ENCODE peak calls at places on chromosome 16, in ten cellular contexts. J, U, S, X, G, F, I, A, Q and D are unnamed samples.

GRCh38 chr16:67650023-67650422 is 5.1 kb downstream of the CARMIL2 start:
- DNase-seq in J (no peak), U (no peak), S (no peak), X (no peak), G (no peak), F (no peak), I (no peak), A (no peak), Q (no peak), D (no peak)

GRCh38 chr16:78882751-78883150 is 717.8 kb downstream of the MAF start:
- DNase-seq in J (no peak), U (no peak), S (no peak), X (no peak), G (no peak), F (no peak), I (no peak), A (no peak), Q (no peak), D (no peak)

GRCh38 chr16:58639230-58639629 is 9.6 kb upstream of the CNOT1 start:
- DNase-seq in J (no peak), U (no peak), S (no peak), X (no peak), G (no peak), F (no peak), I (no peak), A (no peak), Q (no peak), D (no peak)

GRCh38 chr16:15948532-15949209 is 745 bp upstream of the ABCC1 start:
- DNase-seq in J (no peak), U (no peak), S (peak), X (no peak), G (no peak), F (no peak), I (no peak), A (no peak), Q (no peak), D (no peak)

GRCh38 chr16:2761886-2762583 is 9.6 kb downstream of the SRRM2 start:
- DNase-seq in J (no peak), U (no peak), S (no peak), X (no peak), G (no peak), F (no peak), I (no peak), A (no peak), Q (no peak), D (no peak)

GRCh38 chr16:70570967-70571570 is 47.5 kb downstream of the SF3B3 start:
- DNase-seq in J (no peak), U (no peak), S (no peak), X (no peak), G (peak), F (no peak), I (no peak), A (no peak), Q (no peak), D (no peak)

GRCh38 chr16:4865231-4865860 is 18.1 kb downstream of the UBN1 start:
- DNase-seq in J (no peak), U (no peak), S (no peak), X (no peak), G (no peak), F (no peak), I (no peak), A (peak), Q (no peak), D (no peak)

GRCh38 chr16:23408242-23409201 is 44.5 kb downstream of the COG7 start:
- DNase-seq in J (no peak), U (peak), S (peak), X (peak), G (no peak), F (peak), I (no peak), A (no peak), Q (no peak), D (no peak)

GRCh38 chr16:68251812-68252211 is 6.6 kb downstream of the PLA2G15 start:
- DNase-seq in J (no peak), U (no peak), S (no peak), X (no peak), G (no peak), F (no peak), I (no peak), A (no peak), Q (no peak), D (no peak)

GRCh38 chr16:50469121-50469743 is 79.0 kb upstream of the NKD1 start:
- DNase-seq in J (no peak), U (no peak), S (no peak), X (no peak), G (no peak), F (no peak), I (no peak), A (no peak), Q (no peak), D (no peak)

GRCh38 chr16:83552193-83552592 is 255.6 kb upstream of the HSBP1 start:
- DNase-seq in J (no peak), U (no peak), S (no peak), X (peak), G (no peak), F (no peak), I (no peak), A (no peak), Q (no peak), D (no peak)

GRCh38 chr16:88003316-88003715 is 52.1 kb downstream of the BANP start:
- DNase-seq in J (no peak), U (no peak), S (no peak), X (no peak), G (no peak), F (no peak), I (peak), A (no peak), Q (no peak), D (no peak)

GRCh38 chr16:17171250-17172143 is 299.3 kb downstream of the XYLT1 start:
- DNase-seq in J (no peak), U (no peak), S (no peak), X (no peak), G (no peak), F (no peak), I (peak), A (peak), Q (no peak), D (no peak)

GRCh38 chr16:82987767-82988166 is 361.0 kb downstream of the CDH13 start:
- DNase-seq in J (no peak), U (no peak), S (no peak), X (peak), G (no peak), F (no peak), I (no peak), A (no peak), Q (no peak), D (no peak)

GRCh38 chr16:13823501-13823900 is 96.5 kb upstream of the ERCC4 start:
- DNase-seq in J (no peak), U (no peak), S (no peak), X (no peak), G (no peak), F (no peak), I (no peak), A (no peak), Q (no peak), D (no peak)

GRCh38 chr16:83946781-83947566 is 6.1 kb upstream of the OSGIN1 start:
- DNase-seq in J (no peak), U (no peak), S (no peak), X (no peak), G (no peak), F (peak), I (no peak), A (peak), Q (no peak), D (no peak)

GRCh38 chr16:50627419-50627818 is 53.7 kb downstream of the SNX20 start:
- DNase-seq in J (no peak), U (peak), S (peak), X (no peak), G (no peak), F (peak), I (peak), A (no peak), Q (peak), D (peak)

GRCh38 chr16:67336646-67337045 is 10.0 kb downstream of the LRRC36 start:
- DNase-seq in J (no peak), U (no peak), S (no peak), X (no peak), G (no peak), F (no peak), I (no peak), A (no peak), Q (no peak), D (no peak)

GRCh38 chr16:67782567-67783352 is 23.6 kb downstream of the RANBP10 start:
- DNase-seq in J (no peak), U (no peak), S (no peak), X (no peak), G (no peak), F (no peak), I (no peak), A (no peak), Q (no peak), D (no peak)

GRCh38 chr16:66131156-66131807 is 235.2 kb upstream of the CDH5 start:
- DNase-seq in J (no peak), U (no peak), S (no peak), X (peak), G (no peak), F (no peak), I (no peak), A (no peak), Q (no peak), D (no peak)

GRCh38 chr16:66014221-66014620 is 352.3 kb upstream of the CDH5 start:
- DNase-seq in J (no peak), U (no peak), S (no peak), X (no peak), G (no peak), F (no peak), I (no peak), A (no peak), Q (no peak), D (no peak)

GRCh38 chr16:79372504-79373184 is 227.9 kb downstream of the MAF start:
- DNase-seq in J (peak), U (peak), S (no peak), X (no peak), G (no peak), F (no peak), I (no peak), A (no peak), Q (peak), D (peak)

GRCh38 chr16:54928421-54929089 is 2.1 kb upstream of the IRX5 start:
- DNase-seq in J (peak), U (no peak), S (no peak), X (no peak), G (peak), F (peak), I (peak), A (peak), Q (peak), D (peak)

GRCh38 chr16:17475104-17475503 is 4.3 kb upstream of the XYLT1 start:
- DNase-seq in J (no peak), U (no peak), S (no peak), X (no peak), G (no peak), F (no peak), I (no peak), A (no peak), Q (no peak), D (no peak)

GRCh38 chr16:87812200-87812656 is 46.4 kb upstream of the KLHDC4 start:
- DNase-seq in J (no peak), U (no peak), S (no peak), X (no peak), G (no peak), F (no peak), I (no peak), A (no peak), Q (no peak), D (no peak)

GRCh38 chr16:82754716-82755513 is 128.1 kb downstream of the CDH13 start:
- DNase-seq in J (no peak), U (no peak), S (no peak), X (no peak), G (no peak), F (no peak), I (no peak), A (no peak), Q (no peak), D (no peak)

GRCh38 chr16:50547340-50547865 is 793 bp upstream of the NKD1 start:
- DNase-seq in J (peak), U (no peak), S (peak), X (no peak), G (peak), F (peak), I (peak), A (peak), Q (peak), D (peak)

GRCh38 chr16:10922328-10923145 is 19.7 kb downstream of the DEXI start:
- DNase-seq in J (no peak), U (peak), S (no peak), X (peak), G (peak), F (no peak), I (no peak), A (peak), Q (no peak), D (peak)

GRCh38 chr16:10926094-10926493 is 16.2 kb downstream of the DEXI start:
- DNase-seq in J (no peak), U (no peak), S (no peak), X (no peak), G (no peak), F (no peak), I (no peak), A (no peak), Q (no peak), D (no peak)

GRCh38 chr16:10923146-10923649 is 19.1 kb downstream of the DEXI start:
- DNase-seq in J (no peak), U (no peak), S (no peak), X (no peak), G (no peak), F (no peak), I (no peak), A (no peak), Q (no peak), D (no peak)

GRCh38 chr16:10921536-10922327 is 20.5 kb downstream of the DEXI start:
- DNase-seq in J (no peak), U (peak), S (no peak), X (no peak), G (no peak), F (no peak), I (no peak), A (no peak), Q (no peak), D (no peak)

GRCh38 chr16:10923650-10924214 is 18.5 kb downstream of the DEXI start:
- DNase-seq in J (no peak), U (no peak), S (peak), X (no peak), G (no peak), F (no peak), I (peak), A (peak), Q (no peak), D (peak)
- H3K27ac ChIP-seq in J (no peak), U (no peak), S (peak), X (no peak), G (peak), F (no peak), I (peak), A (peak), Q (no peak), D (no peak)

GRCh38 chr16:1615761-1616160 is 3.6 kb downstream of the CRAMP1 start:
- DNase-seq in J (no peak), U (no peak), S (no peak), X (peak), G (no peak), F (no peak), I (no peak), A (no peak), Q (no peak), D (no peak)

GRCh38 chr16:1612320-1613111 is at the start of gene CRAMP1:
- DNase-seq in J (peak), U (no peak), S (peak), X (no peak), G (no peak), F (no peak), I (no peak), A (no peak), Q (no peak), D (no peak)

GRCh38 chr16:1613240-1613639 is 1.1 kb downstream of the CRAMP1 start:
- DNase-seq in J (no peak), U (no peak), S (no peak), X (no peak), G (no peak), F (no peak), I (no peak), A (no peak), Q (no peak), D (no peak)

GRCh38 chr16:1613728-1614225 is 1.6 kb downstream of the CRAMP1 start:
- DNase-seq in J (no peak), U (no peak), S (peak), X (no peak), G (no peak), F (peak), I (peak), A (no peak), Q (peak), D (no peak)

DNA sequence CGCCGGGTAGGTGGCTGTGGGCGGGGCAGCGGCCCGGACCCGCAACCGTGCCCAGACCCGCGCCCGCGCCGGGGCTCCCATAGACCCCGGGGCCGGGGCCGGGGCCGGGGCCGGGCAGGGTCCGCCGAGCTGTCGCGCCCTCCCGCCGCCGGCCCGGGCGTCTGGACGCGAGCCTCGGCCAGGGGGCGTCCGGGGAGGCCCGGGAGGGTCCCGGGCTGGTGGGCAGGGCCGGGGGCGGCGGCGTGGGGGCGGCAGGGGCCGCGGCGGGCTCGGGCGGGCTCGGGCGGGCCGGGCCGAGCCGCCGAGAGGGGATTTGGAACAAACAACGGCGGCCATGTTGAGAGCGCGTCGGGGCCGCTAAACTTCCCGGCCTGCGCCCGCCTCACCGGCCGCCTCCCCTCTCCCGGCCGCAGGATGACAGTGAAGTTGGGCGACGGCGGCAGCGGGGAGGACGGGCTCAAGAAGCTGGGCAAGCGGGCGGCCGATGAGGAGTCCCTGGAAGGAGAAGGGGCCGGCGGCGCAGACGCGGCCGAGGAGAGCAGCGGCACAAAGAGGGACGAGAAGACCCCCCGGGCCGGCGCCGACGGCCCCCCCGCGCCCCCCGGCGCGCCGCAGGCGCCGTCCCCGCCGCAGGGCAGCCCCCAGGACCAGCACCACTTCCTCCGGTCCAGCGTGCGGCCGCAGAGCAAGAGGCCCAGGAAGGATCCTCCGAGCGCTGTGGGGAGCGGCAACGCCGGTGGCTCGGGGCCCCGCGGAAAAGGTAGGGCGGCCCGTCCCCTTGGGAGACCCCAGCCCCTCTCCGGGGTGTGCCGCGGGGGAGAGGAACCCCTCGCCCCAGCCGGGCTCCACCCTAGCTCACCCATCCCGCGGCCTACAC is 2.3 kb downstream of the CRAMP1 start:
- DNase-seq in J (peak), U (no peak), S (peak), X (peak), G (no peak), F (peak), I (peak), A (no peak), Q (peak), D (peak)
- TF ChIP-seq POLR2A in J (no peak), U (no peak), S (no peak), X (no peak), G (no peak), F (no peak), I (no peak), A (no peak), Q (no peak), D (no peak)

DNA sequence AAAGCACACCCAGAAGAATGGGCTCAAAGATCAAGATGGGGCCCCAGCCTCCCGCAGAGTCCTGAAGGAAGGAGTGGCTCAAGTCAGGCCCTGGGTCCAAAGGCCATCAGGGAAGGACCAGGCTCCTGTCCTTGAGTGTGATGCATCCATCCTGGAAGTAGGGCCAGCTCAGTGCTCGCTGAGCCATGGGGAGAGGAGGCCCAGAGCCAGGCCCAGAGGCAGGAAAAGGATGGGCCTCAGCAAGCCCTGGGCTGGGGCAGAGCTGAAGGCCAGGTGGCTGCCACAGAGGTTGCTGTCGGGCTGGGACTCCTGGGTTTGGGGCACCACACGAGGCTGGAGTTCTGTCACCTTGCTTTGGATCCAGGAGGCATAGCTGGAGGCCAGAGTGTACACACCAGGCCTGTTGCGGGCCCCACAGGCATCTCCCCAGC is 3.7 kb downstream of the PRSS8 start:
- DNase-seq in J (no peak), U (no peak), S (peak), X (no peak), G (no peak), F (no peak), I (peak), A (no peak), Q (no peak), D (no peak)
- H3K27ac ChIP-seq in J (no peak), U (peak), S (peak), X (no peak), G (peak), F (peak), I (peak), A (no peak), Q (no peak), D (no peak)

GRCh38 chr16:75251280-75252048 is at the start of gene BCAR1:
- DNase-seq in J (peak), U (peak), S (peak), X (peak), G (peak), F (peak), I (peak), A (peak), Q (peak), D (peak)
- TF ChIP-seq POLR2A in J (peak), U (peak), S (no peak), X (peak), G (no peak), F (peak), I (no peak), A (peak), Q (peak), D (peak)

GRCh38 chr16:19418200-19418599 is 517 bp downstream of the TMC5 start:
- DNase-seq in J (no peak), U (no peak), S (no peak), X (no peak), G (no peak), F (no peak), I (no peak), A (no peak), Q (no peak), D (no peak)
- H3K27ac ChIP-seq in J (no peak), U (peak), S (peak), X (no peak), G (peak), F (peak), I (peak), A (no peak), Q (no peak), D (no peak)

GRCh38 chr16:85306071-85306792 is 194.0 kb upstream of the CIBAR2 start:
- DNase-seq in J (no peak), U (peak), S (peak), X (peak), G (peak), F (peak), I (peak), A (peak), Q (peak), D (peak)
- TF ChIP-seq POLR2A in J (no peak), U (peak), S (no peak), X (no peak), G (no peak), F (no peak), I (no peak), A (peak), Q (no peak), D (no peak)

GRCh38 chr16:74607310-74607966 is 524 bp upstream of the GLG1 start:
- DNase-seq in J (no peak), U (no peak), S (no peak), X (no peak), G (no peak), F (no peak), I (no peak), A (no peak), Q (no peak), D (no peak)
- H3K27ac ChIP-seq in J (peak), U (peak), S (peak), X (peak), G (peak), F (peak), I (peak), A (peak), Q (peak), D (peak)

DNA sequence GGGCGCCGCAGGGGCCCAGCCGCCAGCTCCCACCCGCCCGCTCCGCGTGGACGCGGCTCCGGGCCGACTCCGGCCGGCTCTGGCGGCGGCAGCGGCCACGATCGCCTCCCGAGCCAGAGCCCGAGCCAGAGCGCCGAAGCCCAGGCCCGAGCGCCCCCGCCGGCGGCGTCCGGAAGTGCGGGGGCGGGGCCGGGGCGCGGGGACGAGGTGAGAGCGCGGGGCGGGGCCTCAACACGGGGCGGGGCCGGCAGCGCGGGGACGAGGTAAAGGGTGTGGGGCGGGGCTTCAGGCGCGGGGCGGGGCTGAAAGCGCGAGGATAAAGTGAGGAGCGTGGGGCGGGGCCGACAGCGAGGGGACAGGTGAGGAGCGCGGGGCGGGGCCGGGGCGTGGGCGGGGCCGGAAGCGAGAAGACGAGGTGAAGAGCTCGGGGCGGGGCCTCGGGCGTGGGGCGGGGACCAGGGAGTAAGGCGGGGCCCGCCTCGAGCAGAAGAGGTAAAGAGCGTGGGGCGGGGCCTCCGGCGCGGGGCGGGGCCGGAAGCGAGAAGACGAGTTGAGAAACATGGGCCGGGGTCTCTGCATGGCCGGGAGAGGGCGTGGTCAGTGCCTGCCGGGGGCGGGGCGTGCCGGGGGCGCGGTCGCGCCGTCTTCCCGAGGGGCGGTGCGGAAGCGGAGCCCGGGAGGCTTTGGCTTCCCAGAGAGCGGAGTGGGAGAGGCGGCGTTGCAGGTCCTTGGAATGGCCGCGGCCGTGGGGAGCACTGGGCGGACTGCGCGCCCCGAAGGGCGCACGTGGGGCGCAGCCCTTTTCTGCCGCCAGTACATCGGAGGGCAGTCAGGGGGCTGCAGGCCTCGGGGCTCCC is at the start of gene AXIN1:
- DNase-seq in J (peak), U (peak), S (peak), X (peak), G (peak), F (peak), I (peak), A (peak), Q (peak), D (peak)
- TF ChIP-seq POLR2A in J (peak), U (peak), S (peak), X (peak), G (no peak), F (peak), I (no peak), A (peak), Q (peak), D (peak)